ENCODE peak calls at places on chromosome 9, in four cellular contexts. W, B, X and E are unnamed samples.

GRCh38 chr9:100602302-100602930 is 24.5 kb downstream of the CAVIN4 start:
- DNase-seq in W (peak), B (no peak), X (no peak), E (peak)

GRCh38 chr9:97237311-97237786 is 70.1 kb upstream of the CCDC180 start:
- DNase-seq in W (peak), B (no peak), X (no peak), E (no peak)

GRCh38 chr9:91750343-91750742 is 199.7 kb downstream of the ROR2 start:
- DNase-seq in W (no peak), B (no peak), X (no peak), E (no peak)

GRCh38 chr9:133691659-133692363 is 46.3 kb downstream of the SARDH start:
- DNase-seq in W (peak), B (no peak), X (no peak), E (no peak)

GRCh38 chr9:101200852-101201251 is 172.3 kb downstream of the PLPPR1 start:
- DNase-seq in W (no peak), B (no peak), X (no peak), E (no peak)

GRCh38 chr9:125977223-125977622 is 230.1 kb downstream of the PBX3 start:
- DNase-seq in W (peak), B (no peak), X (no peak), E (no peak)

GRCh38 chr9:68808481-68808880 is 103.4 kb downstream of the PIP5K1B start:
- DNase-seq in W (no peak), B (no peak), X (no peak), E (no peak)

GRCh38 chr9:2493106-2493505 is 128.5 kb upstream of the VLDLR start:
- DNase-seq in W (peak), B (peak), X (no peak), E (peak)

GRCh38 chr9:117414220-117414905 is 494 bp downstream of the ASTN2 start:
- DNase-seq in W (peak), B (no peak), X (peak), E (no peak)

GRCh38 chr9:16726718-16727451 is 143.6 kb downstream of the BNC2 start:
- DNase-seq in W (peak), B (peak), X (peak), E (peak)

GRCh38 chr9:88303785-88304495 is 84.3 kb upstream of the SPIN1 start:
- DNase-seq in W (peak), B (no peak), X (no peak), E (no peak)

GRCh38 chr9:14051459-14051858 is 262.5 kb downstream of the NFIB start:
- DNase-seq in W (peak), B (no peak), X (no peak), E (peak)

GRCh38 chr9:1018121-1018520 is 32.0 kb upstream of the DMRT2 start:
- DNase-seq in W (peak), B (no peak), X (no peak), E (peak)

GRCh38 chr9:136739509-136739908 is 3.2 kb downstream of the LCN10 start:
- DNase-seq in W (no peak), B (no peak), X (no peak), E (no peak)

GRCh38 chr9:136578915-136579637 is 33.2 kb upstream of the NOTCH1 start:
- DNase-seq in W (no peak), B (no peak), X (no peak), E (no peak)

GRCh38 chr9:133107961-133108793 is 12.9 kb downstream of the RALGDS start:
- DNase-seq in W (no peak), B (no peak), X (no peak), E (no peak)

DNA sequence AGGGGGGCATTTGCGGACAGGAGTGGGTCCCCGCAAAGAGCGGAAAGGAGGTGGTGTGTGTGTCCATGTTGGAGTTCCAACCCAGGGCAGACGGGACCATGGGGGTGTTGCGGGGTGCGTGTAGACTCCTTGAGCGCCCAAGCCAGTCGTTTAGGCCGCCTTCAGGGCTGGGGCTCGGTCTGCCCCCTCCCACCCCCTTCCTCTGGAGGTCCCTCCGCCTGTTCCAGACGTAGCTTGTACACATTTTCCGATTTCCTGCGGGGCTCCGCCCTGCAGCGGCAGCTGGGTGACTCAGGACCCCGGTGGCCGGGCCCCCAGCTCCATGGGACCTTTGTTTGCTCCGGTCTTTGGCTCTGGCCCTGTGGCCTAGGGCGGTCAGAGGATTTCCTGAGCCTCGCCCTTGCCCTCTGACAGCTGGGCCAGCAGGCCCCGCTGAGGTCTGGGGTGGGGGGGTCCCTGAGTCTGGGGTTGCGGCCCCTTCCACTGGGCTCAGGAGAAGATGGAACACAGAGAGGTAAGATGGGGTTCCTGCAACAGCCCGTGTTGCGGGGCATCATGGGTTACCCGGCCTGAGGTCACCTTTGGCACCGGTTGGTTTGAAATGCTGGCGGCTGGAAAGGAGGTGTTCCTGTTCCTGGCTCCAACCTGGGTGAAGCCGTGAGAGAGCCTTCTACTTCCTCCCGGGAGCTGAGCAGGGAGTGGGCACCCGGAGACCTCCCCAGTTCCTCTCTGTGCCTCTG is 1.5 kb downstream of the PKN3 start:
- DNase-seq in W (no peak), B (peak), X (peak), E (no peak)
- H3K4me3 ChIP-seq in W (no peak), B (peak), X (peak), E (peak)

GRCh38 chr9:131567910-131568309 is 22.6 kb downstream of the PRRT1B start:
- DNase-seq in W (no peak), B (no peak), X (no peak), E (no peak)
- TF ChIP-seq CTCF in W (no peak), B (no peak), X (no peak), E (no peak)

GRCh38 chr9:124779368-124780059 is 2.6 kb downstream of the OLFML2A start:
- DNase-seq in W (peak), B (no peak), X (peak), E (peak)
- H3K4me3 ChIP-seq in W (no peak), B (no peak), X (no peak), E (no peak)

DNA sequence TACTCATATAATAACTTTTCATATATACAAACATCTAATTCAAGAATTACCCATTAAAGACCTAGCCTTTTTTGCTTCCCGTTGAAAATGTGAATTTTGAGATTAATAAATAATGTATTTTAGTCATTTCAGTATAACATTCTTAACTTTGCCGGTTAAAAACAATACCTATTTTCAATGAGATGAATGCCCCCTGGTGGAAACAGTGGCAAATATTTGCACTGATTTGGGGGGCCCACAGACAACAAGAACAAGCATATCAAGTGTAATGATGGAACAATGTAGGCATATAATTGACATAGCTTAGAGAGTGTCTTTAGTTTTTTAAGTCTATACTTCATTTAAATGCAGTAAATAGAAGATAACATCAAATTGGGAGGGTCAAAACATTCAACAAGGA is 111.9 kb downstream of the NTRK2 start:
- DNase-seq in W (peak), B (no peak), X (no peak), E (peak)
- TF ChIP-seq CTCF in W (peak), B (peak), X (no peak), E (peak)

DNA sequence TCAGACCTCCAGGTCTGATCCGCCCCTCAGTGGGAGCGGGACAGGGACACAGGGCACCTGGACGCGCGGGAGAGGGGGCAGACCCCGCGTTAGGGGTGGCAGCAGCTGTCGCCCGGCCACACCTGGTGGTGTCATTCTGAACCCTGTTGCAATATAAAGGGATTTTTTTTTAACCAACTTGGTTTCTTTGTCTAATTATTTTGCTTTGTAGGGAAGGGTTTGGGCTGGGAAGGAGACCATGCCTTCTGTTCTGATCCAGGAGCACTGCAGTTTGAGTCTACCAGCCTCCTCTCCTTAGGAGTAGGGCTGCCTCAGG is 10.9 kb upstream of the ASS1 start:
- DNase-seq in W (no peak), B (no peak), X (no peak), E (no peak)
- H3K4me3 ChIP-seq in W (no peak), B (no peak), X (no peak), E (no peak)

GRCh38 chr9:121735065-121735791 is 83.8 kb downstream of the DAB2IP start:
- DNase-seq in W (peak), B (no peak), X (no peak), E (peak)
- TF ChIP-seq CTCF in W (peak), B (peak), X (no peak), E (peak)

DNA sequence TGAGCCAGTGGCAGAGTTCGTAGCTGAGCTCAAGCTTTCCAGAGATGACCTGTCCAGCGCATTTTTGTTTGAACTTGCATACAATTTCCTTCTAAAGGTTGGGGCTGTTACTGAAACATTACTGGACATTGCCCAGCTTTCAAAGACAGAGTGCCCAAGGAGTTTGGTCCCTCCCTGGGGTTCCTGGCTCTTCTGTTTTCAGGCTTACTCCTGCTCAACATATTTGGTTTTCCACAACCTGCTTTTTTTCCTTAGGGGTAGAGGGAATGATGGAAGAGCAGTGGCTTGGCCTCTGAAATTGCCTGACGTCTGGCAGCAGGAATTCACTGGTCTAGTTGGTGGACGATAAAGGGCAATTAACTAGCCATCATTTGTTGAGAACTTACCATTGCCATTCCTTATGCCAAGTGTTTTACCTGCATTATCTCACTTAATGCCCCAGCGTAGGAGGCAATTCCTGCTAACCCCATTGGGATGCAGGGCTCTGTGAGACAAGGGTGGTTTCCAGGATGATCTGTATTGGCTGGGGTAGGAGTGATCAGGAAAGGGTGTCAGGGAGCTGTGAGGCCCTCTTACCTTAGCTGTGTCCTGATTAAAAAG is 1.2 kb downstream of the RGS3 start:
- DNase-seq in W (no peak), B (no peak), X (no peak), E (no peak)
- H3K4me3 ChIP-seq in W (no peak), B (no peak), X (peak), E (no peak)

DNA sequence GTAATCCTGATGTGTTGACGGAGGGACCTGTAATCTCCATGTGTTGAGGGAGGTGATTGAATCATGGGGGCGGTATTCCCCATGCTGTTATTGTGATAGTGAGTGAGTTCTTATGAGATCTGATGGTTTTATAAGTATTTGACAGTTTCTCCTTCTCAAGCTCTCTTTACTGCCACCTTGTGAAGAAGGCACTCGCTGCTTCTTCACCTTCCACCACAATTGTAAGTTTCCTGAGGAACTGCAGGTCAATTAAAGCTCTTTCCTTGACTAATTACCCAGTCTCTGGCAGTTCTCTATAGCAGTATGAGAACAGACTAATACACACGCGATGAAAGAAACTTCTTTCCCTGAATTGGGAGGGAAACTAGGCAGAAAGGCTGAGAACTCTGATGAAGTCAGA is 141.1 kb upstream of the RAD23B start:
- DNase-seq in W (peak), B (no peak), X (no peak), E (peak)
- TF ChIP-seq CTCF in W (peak), B (peak), X (no peak), E (peak)

GRCh38 chr9:129889936-129890717 is 54.9 kb downstream of the USP20 start:
- DNase-seq in W (no peak), B (no peak), X (peak), E (no peak)

GRCh38 chr9:129889461-129889935 is 54.2 kb downstream of the USP20 start:
- DNase-seq in W (no peak), B (no peak), X (no peak), E (no peak)

GRCh38 chr9:129888809-129889460 is 53.7 kb downstream of the USP20 start:
- DNase-seq in W (no peak), B (no peak), X (no peak), E (no peak)

GRCh38 chr9:129894106-129894823 is 59.0 kb downstream of the USP20 start:
- DNase-seq in W (no peak), B (no peak), X (no peak), E (no peak)

DNA sequence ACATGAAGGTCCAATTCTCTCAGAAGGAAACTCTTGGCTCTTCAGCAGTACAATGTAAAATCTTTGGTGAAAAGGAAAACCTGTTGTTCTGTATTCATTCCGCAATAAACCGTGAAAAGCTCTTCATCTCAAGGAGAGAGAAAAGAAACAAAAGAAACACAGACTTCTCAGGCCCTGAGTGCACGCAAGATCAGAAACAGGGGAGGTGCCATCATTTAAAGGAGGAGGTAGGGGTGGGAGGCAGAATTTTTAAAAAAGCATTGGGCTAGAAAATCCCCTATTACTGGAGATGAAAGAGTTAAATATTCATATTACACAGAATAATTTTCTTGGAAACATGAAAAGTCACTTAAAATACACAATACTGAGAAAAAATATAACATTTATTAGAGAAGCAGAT is 56.3 kb downstream of the USP20 start:
- DNase-seq in W (no peak), B (no peak), X (no peak), E (no peak)
- H3K4me3 ChIP-seq in W (no peak), B (no peak), X (no peak), E (no peak)